ENCODE peak calls at places on chromosomes 11 and 22, in seven cellular contexts. C is stimulated activated CD4-positive, alpha-beta T cell treated with anti-CD3 and anti-CD28 coated beads, Interleukin-12 subunit alpha, Interleukin-12 subunit beta, amount 100 ng/mL, for 48 hours; B is cardiac muscle cell; X is anterior cingulate cortex; S is H7; Y is lung microvascular endothelial cell; I is endothelial cell. W is an unnamed sample.
A peak's percentile ranks its signal among the peaks of the same experiment; 100 is the strongest.

GRCh38 chr11:41403462-41403861 is 56.0 kb downstream of the LRRC4C start:
- DNase-seq in Y (no peak), B (no peak), C (no peak), X (no peak), I (no peak), S (no peak), W (no peak)

GRCh38 chr11:31820438-31820818 is 9.3 kb upstream of the PAX6 start:
- DNase-seq in Y (no peak), S (peak; percentile 80), X (no peak), C (no peak), B (no peak), I (no peak), W (no peak)

GRCh38 chr11:85718991-85719807 is 33.2 kb upstream of the CCDC89 start:
- DNase-seq in B (peak; percentile 92), I (no peak), C (no peak), X (peak; percentile 61), Y (no peak), S (peak; percentile 51), W (peak; percentile 74)

GRCh38 chr22:41229215-41229614 is 11.5 kb downstream of the CHADL start:
- DNase-seq in Y (no peak), B (no peak), X (no peak), I (no peak), C (no peak), S (no peak), W (no peak)

GRCh38 chr11:66906077-66906929 is 49.4 kb downstream of the LRFN4 start:
- DNase-seq in B (peak; percentile 55), C (no peak), Y (peak; percentile 6), S (peak; percentile 80), I (no peak), X (no peak), W (no peak)

GRCh38 chr22:46113110-46113909 is 37.0 kb upstream of the PPARA start:
- DNase-seq in Y (no peak), S (no peak), I (no peak), B (no peak), C (no peak), X (no peak), W (no peak)

GRCh38 chr11:9074338-9075029 is 16.9 kb downstream of the SCUBE2 start:
- DNase-seq in S (no peak), C (no peak), X (no peak), B (no peak), Y (no peak), I (no peak), W (no peak)

GRCh38 chr11:71109586-71109985 is 142.8 kb downstream of the SHANK2 start:
- DNase-seq in C (no peak), B (no peak), X (no peak), I (no peak), Y (no peak), S (no peak), W (no peak)

GRCh38 chr11:14075118-14075601 is 112.6 kb downstream of the SPON1 start:
- DNase-seq in S (no peak), X (no peak), B (no peak), Y (no peak), C (peak; percentile 55), I (no peak), W (no peak)

GRCh38 chr11:124209824-124210357 is 26.7 kb downstream of the OR10D3 start:
- DNase-seq in X (no peak), B (no peak), C (no peak), Y (no peak), I (no peak), S (no peak), W (no peak)

GRCh38 chr11:65958306-65958705 is 3.2 kb upstream of the SART1 start:
- DNase-seq in B (no peak), I (no peak), S (no peak), Y (no peak), X (no peak), C (no peak), W (no peak)

W was measured in globus pallidus.